ENCODE peak calls at places on chromosome 2, in seven cellular contexts. One of them, this sample, is unnamed.

GRCh38 chr2:3587432-3587831 is 7.5 kb upstream of the COLEC11 start:
- DNase-seq in DND-41: no peak
- DNase-seq in caudate nucleus: no peak
- DNase-seq in CD8-positive, alpha-beta T cell: no peak
- DNase-seq in upper lobe of left lung: no peak
- DNase-seq in spleen: no peak
- DNase-seq in neural progenitor cell: no peak
- DNase-seq in this sample: no peak

GRCh38 chr2:128516938-128517337 is 198.3 kb upstream of the HS6ST1 start:
- DNase-seq in DND-41: no peak
- DNase-seq in caudate nucleus: no peak
- DNase-seq in CD8-positive, alpha-beta T cell: no peak
- DNase-seq in upper lobe of left lung: no peak
- DNase-seq in spleen: no peak
- DNase-seq in neural progenitor cell: no peak
- DNase-seq in this sample: no peak

GRCh38 chr2:86056935-86057334 is 48.8 kb downstream of the POLR1A start:
- DNase-seq in DND-41: no peak
- DNase-seq in caudate nucleus: no peak
- DNase-seq in CD8-positive, alpha-beta T cell: no peak
- DNase-seq in upper lobe of left lung: no peak
- DNase-seq in spleen: no peak
- DNase-seq in neural progenitor cell: no peak
- DNase-seq in this sample: no peak

GRCh38 chr2:239002960-239003932 is 155.4 kb downstream of the TWIST2 start:
- DNase-seq in DND-41: no peak
- DNase-seq in caudate nucleus: no peak
- DNase-seq in CD8-positive, alpha-beta T cell: no peak
- DNase-seq in upper lobe of left lung: no peak
- DNase-seq in spleen: peak
- DNase-seq in neural progenitor cell: no peak
- DNase-seq in this sample: no peak

GRCh38 chr2:172009823-172010222 is 10.1 kb downstream of the METAP1D start:
- DNase-seq in DND-41: no peak
- DNase-seq in caudate nucleus: no peak
- DNase-seq in CD8-positive, alpha-beta T cell: no peak
- DNase-seq in upper lobe of left lung: no peak
- DNase-seq in spleen: no peak
- DNase-seq in neural progenitor cell: no peak
- DNase-seq in this sample: no peak

GRCh38 chr2:238092486-238093035 is 7.6 kb upstream of the ESPNL start:
- DNase-seq in DND-41: no peak
- DNase-seq in caudate nucleus: no peak
- DNase-seq in CD8-positive, alpha-beta T cell: no peak
- DNase-seq in upper lobe of left lung: no peak
- DNase-seq in spleen: no peak
- DNase-seq in neural progenitor cell: no peak
- DNase-seq in this sample: no peak

GRCh38 chr2:85584354-85584856 is at the start of gene VAMP5:
- DNase-seq in DND-41: peak
- DNase-seq in caudate nucleus: no peak
- DNase-seq in CD8-positive, alpha-beta T cell: peak
- DNase-seq in upper lobe of left lung: no peak
- DNase-seq in spleen: peak
- DNase-seq in neural progenitor cell: peak
- DNase-seq in this sample: peak

GRCh38 chr2:238256594-238257104 is 16.8 kb upstream of the HES6 start:
- DNase-seq in DND-41: peak
- DNase-seq in caudate nucleus: no peak
- DNase-seq in CD8-positive, alpha-beta T cell: peak
- DNase-seq in upper lobe of left lung: peak
- DNase-seq in spleen: peak
- DNase-seq in neural progenitor cell: peak
- DNase-seq in this sample: peak

GRCh38 chr2:57881998-57882884 is 164.4 kb upstream of the VRK2 start:
- DNase-seq in DND-41: no peak
- DNase-seq in caudate nucleus: no peak
- DNase-seq in CD8-positive, alpha-beta T cell: no peak
- DNase-seq in upper lobe of left lung: no peak
- DNase-seq in spleen: no peak
- DNase-seq in neural progenitor cell: no peak
- DNase-seq in this sample: peak

GRCh38 chr2:43218550-43219382 is 7.6 kb downstream of the ZFP36L2 start:
- DNase-seq in DND-41: peak
- DNase-seq in caudate nucleus: no peak
- DNase-seq in CD8-positive, alpha-beta T cell: peak
- DNase-seq in upper lobe of left lung: peak
- DNase-seq in spleen: peak
- DNase-seq in neural progenitor cell: no peak
- DNase-seq in this sample: peak

GRCh38 chr2:2743164-2743571 is 412.1 kb upstream of the MYT1L start:
- DNase-seq in DND-41: no peak
- DNase-seq in caudate nucleus: peak
- DNase-seq in CD8-positive, alpha-beta T cell: no peak
- DNase-seq in upper lobe of left lung: no peak
- DNase-seq in spleen: peak
- DNase-seq in neural progenitor cell: no peak
- DNase-seq in this sample: no peak

GRCh38 chr2:173226899-173227692 is 127.6 kb upstream of the CDCA7 start:
- DNase-seq in DND-41: no peak
- DNase-seq in caudate nucleus: no peak
- DNase-seq in CD8-positive, alpha-beta T cell: no peak
- DNase-seq in upper lobe of left lung: no peak
- DNase-seq in spleen: no peak
- DNase-seq in neural progenitor cell: peak
- DNase-seq in this sample: no peak

GRCh38 chr2:12733846-12734245 is 17.1 kb downstream of the TRIB2 start:
- DNase-seq in DND-41: no peak
- DNase-seq in caudate nucleus: peak
- DNase-seq in CD8-positive, alpha-beta T cell: no peak
- DNase-seq in upper lobe of left lung: peak
- DNase-seq in spleen: no peak
- DNase-seq in neural progenitor cell: no peak
- DNase-seq in this sample: no peak

GRCh38 chr2:12737226-12738111 is 20.7 kb downstream of the TRIB2 start:
- DNase-seq in DND-41: no peak
- DNase-seq in caudate nucleus: no peak
- DNase-seq in CD8-positive, alpha-beta T cell: no peak
- DNase-seq in upper lobe of left lung: no peak
- DNase-seq in spleen: no peak
- DNase-seq in neural progenitor cell: no peak
- DNase-seq in this sample: no peak

GRCh38 chr2:12732663-12733062 is 15.9 kb downstream of the TRIB2 start:
- DNase-seq in DND-41: no peak
- DNase-seq in caudate nucleus: no peak
- DNase-seq in CD8-positive, alpha-beta T cell: no peak
- DNase-seq in upper lobe of left lung: peak
- DNase-seq in spleen: peak
- DNase-seq in neural progenitor cell: no peak
- DNase-seq in this sample: no peak

GRCh38 chr2:12738112-12738485 is 21.4 kb downstream of the TRIB2 start:
- DNase-seq in DND-41: no peak
- DNase-seq in caudate nucleus: no peak
- DNase-seq in CD8-positive, alpha-beta T cell: no peak
- DNase-seq in upper lobe of left lung: no peak
- DNase-seq in spleen: no peak
- DNase-seq in neural progenitor cell: no peak
- DNase-seq in this sample: no peak

DNA sequence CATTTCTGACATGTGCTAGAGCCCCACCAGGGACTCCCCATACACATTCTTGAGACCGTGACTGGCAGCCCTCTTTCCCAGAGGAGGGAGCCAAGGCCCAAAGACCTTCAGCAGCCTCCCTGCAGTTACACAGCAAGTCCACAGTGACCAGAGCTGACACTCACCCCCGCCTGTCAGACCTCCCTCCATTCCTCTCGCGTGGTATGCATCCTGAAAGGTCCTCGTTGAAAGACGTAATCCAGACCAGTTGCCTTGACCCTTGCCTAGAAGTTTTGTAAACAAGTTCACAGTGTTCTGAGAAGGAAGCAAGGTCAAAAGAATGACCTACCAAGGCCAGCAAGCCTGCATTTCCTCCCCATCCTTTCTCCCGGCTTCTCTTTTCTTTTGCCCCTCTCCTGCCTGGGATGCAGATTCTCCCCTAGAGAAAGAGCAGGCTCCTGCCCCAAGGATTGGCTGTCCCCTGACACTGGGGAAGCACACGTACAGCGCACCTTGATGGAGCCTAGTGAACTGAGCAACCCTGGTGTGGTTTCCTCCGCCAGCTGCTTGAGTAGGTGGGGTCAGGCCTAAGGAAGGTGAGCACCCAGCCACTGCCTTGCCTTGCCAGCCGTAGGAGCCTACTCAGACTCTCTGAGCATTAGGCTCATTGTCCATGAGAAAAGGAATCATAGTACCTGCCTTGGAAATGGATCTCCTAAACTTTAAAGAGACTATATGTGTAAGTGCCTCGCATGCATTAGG is 18.3 kb downstream of the TRIB2 start:
- DNase-seq in DND-41: no peak
- DNase-seq in caudate nucleus: no peak
- DNase-seq in CD8-positive, alpha-beta T cell: no peak
- DNase-seq in upper lobe of left lung: no peak
- DNase-seq in spleen: no peak
- DNase-seq in neural progenitor cell: no peak
- DNase-seq in this sample: no peak
- H3K27ac ChIP-seq in DND-41: no peak
- H3K27ac ChIP-seq in caudate nucleus: peak
- H3K27ac ChIP-seq in CD8-positive, alpha-beta T cell: no peak
- H3K27ac ChIP-seq in upper lobe of left lung: peak
- H3K27ac ChIP-seq in spleen: peak
- H3K27ac ChIP-seq in neural progenitor cell: no peak
- H3K27ac ChIP-seq in this sample: no peak

GRCh38 chr2:215903208-215903607 is 110.1 kb downstream of the MREG start:
- DNase-seq in DND-41: no peak
- DNase-seq in caudate nucleus: no peak
- DNase-seq in CD8-positive, alpha-beta T cell: no peak
- DNase-seq in upper lobe of left lung: no peak
- DNase-seq in spleen: no peak
- DNase-seq in neural progenitor cell: no peak
- DNase-seq in this sample: no peak

GRCh38 chr2:215901796-215902195 is 111.6 kb downstream of the MREG start:
- DNase-seq in DND-41: no peak
- DNase-seq in caudate nucleus: no peak
- DNase-seq in CD8-positive, alpha-beta T cell: no peak
- DNase-seq in upper lobe of left lung: no peak
- DNase-seq in spleen: no peak
- DNase-seq in neural progenitor cell: no peak
- DNase-seq in this sample: no peak

GRCh38 chr2:215899111-215900074 is 114.0 kb downstream of the MREG start:
- DNase-seq in DND-41: no peak
- DNase-seq in caudate nucleus: no peak
- DNase-seq in CD8-positive, alpha-beta T cell: no peak
- DNase-seq in upper lobe of left lung: no peak
- DNase-seq in spleen: no peak
- DNase-seq in neural progenitor cell: no peak
- DNase-seq in this sample: no peak

GRCh38 chr2:215900203-215900611 is 113.1 kb downstream of the MREG start:
- DNase-seq in DND-41: no peak
- DNase-seq in caudate nucleus: no peak
- DNase-seq in CD8-positive, alpha-beta T cell: no peak
- DNase-seq in upper lobe of left lung: peak
- DNase-seq in spleen: no peak
- DNase-seq in neural progenitor cell: no peak
- DNase-seq in this sample: no peak

DNA sequence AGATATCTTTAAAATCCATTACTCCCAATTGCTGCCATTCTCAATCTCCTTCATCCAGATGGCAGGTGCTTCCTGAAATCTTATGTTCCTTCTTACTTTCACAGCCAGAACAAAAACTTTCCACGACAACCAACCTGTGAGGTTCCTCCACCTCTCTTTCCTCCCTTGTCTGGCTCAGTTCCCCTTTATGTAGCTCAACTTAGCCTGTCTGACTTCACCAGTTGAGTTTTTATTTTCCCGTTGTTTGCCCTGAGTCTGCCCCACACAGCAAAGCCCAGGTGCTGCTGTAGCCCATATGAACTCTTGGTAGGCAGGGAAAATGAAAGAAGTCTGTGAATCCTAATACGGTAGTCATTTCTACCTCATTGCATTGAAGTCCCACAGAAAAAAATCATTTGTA is 112.5 kb downstream of the MREG start:
- DNase-seq in DND-41: no peak
- DNase-seq in caudate nucleus: no peak
- DNase-seq in CD8-positive, alpha-beta T cell: no peak
- DNase-seq in upper lobe of left lung: no peak
- DNase-seq in spleen: no peak
- DNase-seq in neural progenitor cell: no peak
- DNase-seq in this sample: no peak
- H3K27ac ChIP-seq in DND-41: no peak
- H3K27ac ChIP-seq in caudate nucleus: no peak
- H3K27ac ChIP-seq in CD8-positive, alpha-beta T cell: no peak
- H3K27ac ChIP-seq in upper lobe of left lung: no peak
- H3K27ac ChIP-seq in spleen: no peak
- H3K27ac ChIP-seq in neural progenitor cell: no peak
- H3K27ac ChIP-seq in this sample: no peak

DNA sequence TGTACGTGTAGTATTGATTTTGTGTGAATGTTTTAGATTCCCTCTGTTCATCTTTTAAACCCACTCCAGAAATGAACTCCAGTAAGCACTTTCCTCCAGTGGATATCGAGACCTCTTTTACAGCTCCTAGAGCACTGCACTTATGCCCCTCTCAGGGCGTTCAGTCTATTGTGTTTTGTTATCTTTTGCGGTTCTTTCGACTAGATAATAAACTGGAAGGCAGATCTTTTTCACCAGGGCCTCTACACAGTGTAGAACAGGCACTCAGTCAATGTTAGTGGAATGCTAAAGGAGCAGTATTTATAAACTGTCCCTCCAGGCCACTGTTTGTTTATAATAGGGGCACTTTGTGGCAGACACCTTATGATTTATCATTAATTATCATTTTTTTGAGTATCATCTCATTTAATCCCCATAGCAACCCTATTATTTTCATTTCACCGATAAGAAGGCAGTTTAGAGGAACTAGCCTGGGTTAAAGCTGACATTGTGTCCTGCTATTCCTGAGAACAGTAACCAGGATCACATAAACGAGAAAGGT is 742 bp upstream of the SOS1 start:
- DNase-seq in DND-41: no peak
- DNase-seq in caudate nucleus: no peak
- DNase-seq in CD8-positive, alpha-beta T cell: no peak
- DNase-seq in upper lobe of left lung: no peak
- DNase-seq in spleen: no peak
- DNase-seq in neural progenitor cell: peak
- DNase-seq in this sample: no peak
- H3K27ac ChIP-seq in DND-41: peak
- H3K27ac ChIP-seq in caudate nucleus: peak
- H3K27ac ChIP-seq in CD8-positive, alpha-beta T cell: peak
- H3K27ac ChIP-seq in upper lobe of left lung: peak
- H3K27ac ChIP-seq in spleen: peak
- H3K27ac ChIP-seq in neural progenitor cell: peak
- H3K27ac ChIP-seq in this sample: peak

DNA sequence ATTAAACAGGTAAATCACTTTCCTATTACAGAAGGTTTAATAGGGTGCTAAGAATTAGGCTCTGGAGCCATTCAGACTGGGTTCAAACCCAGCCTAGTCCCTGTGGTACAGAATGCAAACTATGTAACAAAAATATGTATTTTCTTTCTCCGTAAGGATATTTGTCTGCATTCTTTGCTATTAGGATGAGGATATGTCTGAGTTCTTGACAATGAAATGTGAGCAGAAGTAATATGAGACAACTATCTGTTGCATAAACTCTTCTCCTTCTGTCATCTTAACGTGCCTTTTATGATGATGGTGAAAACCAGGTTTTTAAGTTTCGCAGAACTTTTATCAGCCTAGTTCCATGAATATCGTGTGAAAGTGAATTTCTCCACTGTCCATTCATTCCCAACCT is 1129.1 kb upstream of the ZEB2 start:
- DNase-seq in DND-41: no peak
- DNase-seq in caudate nucleus: no peak
- DNase-seq in CD8-positive, alpha-beta T cell: no peak
- DNase-seq in upper lobe of left lung: no peak
- DNase-seq in spleen: no peak
- DNase-seq in neural progenitor cell: no peak
- DNase-seq in this sample: no peak
- H3K27ac ChIP-seq in DND-41: no peak
- H3K27ac ChIP-seq in caudate nucleus: no peak
- H3K27ac ChIP-seq in CD8-positive, alpha-beta T cell: no peak
- H3K27ac ChIP-seq in upper lobe of left lung: no peak
- H3K27ac ChIP-seq in spleen: no peak
- H3K27ac ChIP-seq in neural progenitor cell: no peak
- H3K27ac ChIP-seq in this sample: no peak

This sample was measured in transverse colon.